ENCODE peak calls at places on chromosomes 7 and 10, in eight cellular contexts. H is spleen, A is right cardiac atrium, J is A549, V is heart right ventricle, I is tibial artery, X is IMR-90, Z is BE2C. Y is an unnamed sample.

GRCh38 chr10:28768227-28768626 is 90.9 kb downstream of the BAMBI start:
- DNase-seq in H (no peak), A (no peak), J (no peak), V (no peak), I (no peak), X (no peak), Z (no peak), Y (no peak)

GRCh38 chr7:69696686-69697685 is 98.7 kb downstream of the AUTS2 start:
- DNase-seq in H (no peak), A (no peak), J (no peak), V (no peak), I (no peak), X (no peak), Z (no peak), Y (no peak)

GRCh38 chr10:4532976-4533375 is 293.0 kb upstream of the AKR1E2 start:
- DNase-seq in H (no peak), A (no peak), J (no peak), V (no peak), I (no peak), X (no peak), Z (no peak), Y (no peak)

GRCh38 chr10:43202224-43202656 is 64.0 kb downstream of the CSGALNACT2 start:
- DNase-seq in H (peak), A (no peak), J (no peak), V (no peak), I (peak), X (no peak), Z (peak), Y (no peak)

GRCh38 chr7:138945806-138946205 is 35.4 kb downstream of the KIAA1549 start:
- DNase-seq in H (no peak), A (no peak), J (no peak), V (no peak), I (no peak), X (no peak), Z (no peak), Y (no peak)

GRCh38 chr7:151439855-151440798 is at the start of gene CRYGN:
- DNase-seq in H (peak), A (no peak), J (no peak), V (no peak), I (no peak), X (no peak), Z (no peak), Y (no peak)

GRCh38 chr7:151308791-151309190 is 32.8 kb upstream of the NUB1 start:
- DNase-seq in H (no peak), A (no peak), J (no peak), V (no peak), I (no peak), X (no peak), Z (no peak), Y (no peak)

GRCh38 chr10:100872034-100872791 is 40.5 kb upstream of the SLF2 start:
- DNase-seq in H (no peak), A (no peak), J (peak), V (no peak), I (no peak), X (peak), Z (peak), Y (peak)

GRCh38 chr7:30252885-30253795 is 31.3 kb upstream of the ZNRF2 start:
- DNase-seq in H (no peak), A (peak), J (no peak), V (peak), I (peak), X (no peak), Z (no peak), Y (no peak)

GRCh38 chr7:116783666-116784318 is 78.6 kb upstream of the CAPZA2 start:
- DNase-seq in H (no peak), A (no peak), J (no peak), V (no peak), I (no peak), X (no peak), Z (no peak), Y (no peak)

GRCh38 chr7:123715793-123716192 is 33.0 kb downstream of the WASL start:
- DNase-seq in H (no peak), A (no peak), J (no peak), V (no peak), I (no peak), X (no peak), Z (no peak), Y (no peak)

GRCh38 chr7:34939175-34939574 is 98.1 kb downstream of the DPY19L1 start:
- DNase-seq in H (no peak), A (no peak), J (peak), V (no peak), I (no peak), X (peak), Z (no peak), Y (no peak)

GRCh38 chr10:16992611-16993119 is 136.9 kb downstream of the CUBN start:
- DNase-seq in H (no peak), A (no peak), J (no peak), V (no peak), I (no peak), X (no peak), Z (no peak), Y (no peak)

GRCh38 chr7:134811798-134812197 is 32.4 kb downstream of the CALD1 start:
- DNase-seq in H (no peak), A (no peak), J (no peak), V (no peak), I (no peak), X (peak), Z (no peak), Y (no peak)

GRCh38 chr7:157139142-157140117 is 704 bp downstream of the UBE3C start:
- DNase-seq in H (peak), A (peak), J (peak), V (peak), I (peak), X (peak), Z (peak), Y (no peak)

GRCh38 chr7:112254166-112254565 is 47.7 kb downstream of the ZNF277 start:
- DNase-seq in H (no peak), A (no peak), J (no peak), V (no peak), I (no peak), X (no peak), Z (no peak), Y (no peak)

GRCh38 chr7:107463139-107464078 is 6.4 kb upstream of the GPR22 start:
- DNase-seq in H (peak), A (peak), J (peak), V (peak), I (peak), X (peak), Z (peak), Y (peak)

GRCh38 chr10:8389630-8390029 is 335.1 kb downstream of the GATA3 start:
- DNase-seq in H (no peak), A (no peak), J (peak), V (no peak), I (no peak), X (no peak), Z (no peak), Y (no peak)

GRCh38 chr10:89357096-89357495 is 20.8 kb upstream of the IFIT1B start:
- DNase-seq in H (no peak), A (no peak), J (no peak), V (no peak), I (no peak), X (no peak), Z (no peak), Y (no peak)

GRCh38 chr10:48541144-48541795 is 63.6 kb downstream of the ARHGAP22 start:
- DNase-seq in H (no peak), A (no peak), J (no peak), V (no peak), I (no peak), X (peak), Z (no peak), Y (no peak)

GRCh38 chr10:46091834-46092522 is 45.9 kb upstream of the MSMB start:
- DNase-seq in H (peak), A (no peak), J (no peak), V (no peak), I (no peak), X (no peak), Z (no peak), Y (no peak)

GRCh38 chr10:8060010-8060703 is 5.7 kb downstream of the GATA3 start:
- DNase-seq in H (no peak), A (no peak), J (no peak), V (no peak), I (no peak), X (peak), Z (peak), Y (no peak)

GRCh38 chr7:140754506-140754905 is 58.0 kb downstream of the NDUFB2 start:
- DNase-seq in H (no peak), A (no peak), J (no peak), V (no peak), I (no peak), X (no peak), Z (no peak), Y (no peak)

GRCh38 chr10:43594944-43595589 is 11.2 kb upstream of the ZNF485 start:
- DNase-seq in H (no peak), A (no peak), J (no peak), V (peak), I (no peak), X (peak), Z (no peak), Y (no peak)

GRCh38 chr7:38584443-38585210 is 46.5 kb downstream of the AMPH start:
- DNase-seq in H (no peak), A (no peak), J (no peak), V (peak), I (no peak), X (peak), Z (no peak), Y (no peak)

GRCh38 chr7:57210212-57210611 is 78.0 kb upstream of the ZNF479 start:
- DNase-seq in H (peak), A (no peak), J (no peak), V (no peak), I (no peak), X (no peak), Z (no peak), Y (no peak)

GRCh38 chr10:72013202-72013945 is 49.2 kb downstream of the CHST3 start:
- DNase-seq in H (no peak), A (peak), J (no peak), V (peak), I (no peak), X (no peak), Z (peak), Y (no peak)

GRCh38 chr7:50679218-50680007 is 103.3 kb downstream of the GRB10 start:
- DNase-seq in H (no peak), A (no peak), J (peak), V (no peak), I (no peak), X (peak), Z (no peak), Y (no peak)

GRCh38 chr10:95276367-95277200 is 14.2 kb downstream of the PDLIM1 start:
- DNase-seq in H (no peak), A (no peak), J (no peak), V (no peak), I (no peak), X (no peak), Z (no peak), Y (no peak)

GRCh38 chr7:50068026-50068425 is 25.0 kb downstream of the ZPBP start:
- DNase-seq in H (no peak), A (no peak), J (peak), V (no peak), I (no peak), X (no peak), Z (no peak), Y (peak)

GRCh38 chr7:37758467-37758866 is 74.9 kb downstream of the GPR141 start:
- DNase-seq in H (no peak), A (no peak), J (no peak), V (no peak), I (no peak), X (no peak), Z (no peak), Y (no peak)

DNA sequence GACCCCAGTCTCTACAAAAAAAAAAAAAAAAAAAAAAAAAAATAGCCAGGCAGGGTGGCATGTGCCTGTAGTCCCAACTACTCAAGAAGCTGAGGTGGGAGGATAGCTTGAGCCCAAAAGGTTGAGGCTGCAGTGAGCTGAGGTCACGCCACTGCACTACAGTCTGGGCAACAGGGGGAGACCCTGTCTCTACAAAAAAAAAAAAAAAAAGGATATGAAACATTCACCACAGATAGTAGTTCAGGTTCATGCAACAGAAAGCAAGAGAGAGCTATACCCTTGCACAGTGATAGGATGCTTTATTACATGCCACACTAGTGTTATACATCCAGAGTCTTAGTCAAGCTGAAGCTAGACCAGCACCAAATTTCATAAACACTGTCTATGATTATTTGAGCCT is 148.4 kb upstream of the KAT6B start:
- DNase-seq in H (no peak), A (no peak), J (no peak), V (no peak), I (no peak), X (no peak), Z (no peak), Y (no peak)
- H3K4me3 ChIP-seq in H (no peak), A (no peak), J (no peak), V (no peak), I (no peak), X (no peak), Z (no peak), Y (no peak)

DNA sequence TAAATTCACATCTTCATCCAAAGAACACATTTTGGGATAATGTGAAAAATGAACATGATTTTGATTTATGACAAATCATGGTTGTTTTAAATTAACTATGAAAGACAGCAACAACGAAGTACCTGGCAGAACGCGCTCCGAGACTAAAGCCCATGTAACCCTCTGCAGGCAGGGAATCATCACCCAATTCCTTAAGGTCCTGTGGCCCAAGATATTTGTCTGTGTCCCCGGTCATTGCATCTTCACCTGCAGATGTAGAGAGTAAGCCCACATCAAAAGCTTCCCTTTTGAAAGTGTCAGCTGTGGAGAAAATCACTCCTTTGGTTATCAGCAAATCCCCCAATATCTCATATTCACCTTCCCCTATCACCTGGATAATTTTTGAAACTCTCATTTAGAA is 232.5 kb upstream of the CCDC6 start:
- DNase-seq in H (no peak), A (no peak), J (no peak), V (no peak), I (no peak), X (no peak), Z (no peak), Y (no peak)
- H3K4me3 ChIP-seq in H (no peak), A (peak), J (no peak), V (peak), I (no peak), X (no peak), Z (no peak), Y (no peak)

DNA sequence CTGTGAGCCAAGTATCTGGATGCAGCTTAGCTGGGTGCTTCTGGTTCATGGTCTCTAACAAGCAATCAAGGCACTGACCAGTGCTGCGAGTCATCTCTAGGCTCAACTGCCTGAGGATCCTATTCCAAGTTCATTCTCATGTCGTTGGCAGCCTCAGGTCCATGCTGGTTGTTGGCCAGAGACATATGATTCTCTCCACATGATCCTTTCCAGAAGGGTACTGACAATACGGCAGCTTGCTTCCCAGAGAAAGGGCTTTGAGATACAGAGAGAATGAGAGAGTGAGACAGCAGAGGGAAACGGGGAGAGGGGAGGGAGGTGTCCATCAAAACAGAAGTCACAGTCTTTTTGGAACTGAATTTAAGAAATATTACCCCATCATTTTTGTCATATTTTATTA is 405.6 kb downstream of the XPNPEP1 start:
- DNase-seq in H (no peak), A (no peak), J (no peak), V (no peak), I (no peak), X (no peak), Z (no peak), Y (no peak)
- H3K4me3 ChIP-seq in H (no peak), A (no peak), J (no peak), V (no peak), I (no peak), X (no peak), Z (no peak), Y (no peak)

DNA sequence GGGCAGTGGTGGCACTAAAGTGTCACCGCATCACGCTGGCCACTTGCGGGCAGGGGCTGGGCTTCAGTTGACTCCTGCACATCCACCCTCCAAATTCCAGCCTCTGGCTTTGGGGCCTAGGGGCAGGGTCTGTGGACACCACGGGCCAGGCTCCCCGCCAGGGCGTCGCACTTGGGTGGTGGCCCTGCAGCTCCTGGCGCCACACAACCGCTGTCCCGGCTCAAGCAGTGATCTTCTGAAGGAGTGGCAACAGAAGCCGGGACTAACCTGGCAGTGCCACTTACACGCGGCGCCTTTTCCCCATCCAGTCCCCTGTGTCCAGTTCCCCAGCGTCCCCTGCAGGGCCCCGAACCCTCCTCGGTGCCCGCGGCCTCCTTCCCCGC is 134.3 kb upstream of the ZNF92 start:
- DNase-seq in H (no peak), A (no peak), J (no peak), V (no peak), I (no peak), X (no peak), Z (no peak), Y (no peak)
- H3K4me3 ChIP-seq in H (peak), A (peak), J (peak), V (peak), I (peak), X (no peak), Z (peak), Y (peak)

GRCh38 chr10:116207690-116208089 is 65.3 kb downstream of the GFRA1 start:
- DNase-seq in H (no peak), A (no peak), J (no peak), V (no peak), I (no peak), X (no peak), Z (no peak), Y (no peak)
- H3K4me3 ChIP-seq in H (no peak), A (no peak), J (no peak), V (no peak), I (no peak), X (no peak), Z (no peak), Y (no peak)

GRCh38 chr7:1230411-1231213 is 2.1 kb upstream of the UNCX start:
- DNase-seq in H (no peak), A (no peak), J (no peak), V (no peak), I (no peak), X (no peak), Z (no peak), Y (no peak)
- H3K4me3 ChIP-seq in H (no peak), A (no peak), J (no peak), V (no peak), I (no peak), X (no peak), Z (no peak), Y (no peak)

DNA sequence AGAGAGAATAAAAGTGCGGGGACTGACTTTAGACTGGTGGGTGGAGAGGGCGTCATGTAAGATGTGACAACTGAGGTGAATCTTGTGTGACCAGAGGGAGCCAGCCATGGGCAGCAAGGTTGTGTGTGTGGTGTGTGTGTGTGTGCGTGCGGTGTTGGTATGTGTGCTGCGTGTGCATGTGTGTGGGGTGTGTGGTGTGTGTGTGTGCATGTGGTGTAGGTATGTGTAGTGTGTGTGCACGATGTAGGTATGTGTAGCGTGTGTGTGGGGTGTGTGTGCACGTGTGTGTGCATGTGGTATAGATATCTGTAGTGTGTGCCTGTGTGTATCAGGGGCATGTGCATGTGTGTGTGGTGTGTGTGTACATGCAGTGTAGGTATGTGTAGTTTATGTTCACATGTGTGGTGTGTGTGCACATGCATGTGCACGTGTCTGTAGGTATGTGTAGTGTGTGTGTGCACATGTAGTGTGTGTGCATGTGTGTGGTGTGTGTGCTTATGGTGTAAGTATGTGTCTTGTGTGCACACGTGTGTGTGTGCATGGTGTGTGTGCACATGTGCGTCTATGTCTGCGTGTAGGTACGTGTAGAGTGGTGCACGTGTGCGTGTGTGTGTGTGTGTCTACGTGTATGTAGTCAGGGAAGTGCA is 312.3 kb upstream of the MKI67 start:
- DNase-seq in H (no peak), A (no peak), J (no peak), V (no peak), I (no peak), X (no peak), Z (no peak), Y (no peak)
- H3K4me3 ChIP-seq in H (no peak), A (no peak), J (no peak), V (no peak), I (no peak), X (no peak), Z (no peak), Y (no peak)